ENCODE peak calls at places on chromosomes 5 and 9, in four cellular contexts. T is WTC11, V is HepG2, S is K562. R is an unnamed sample.

GRCh38 chr9:37840560-37841194 is 40.1 kb downstream of the DCAF10 start:
- DNase-seq in T (no peak), V (no peak), S (peak; percentile 34), R (no peak)

GRCh38 chr5:61768692-61769281 is 436.7 kb downstream of the ZSWIM6 start:
- DNase-seq in T (peak; percentile 79), V (peak; percentile 70), S (peak; percentile 52), R (peak; percentile 70)

GRCh38 chr9:96022445-96023031 is 147.0 kb downstream of the ERCC6L2 start:
- DNase-seq in T (peak; percentile 60), V (no peak), S (peak; percentile 70), R (no peak)

GRCh38 chr5:171306785-171307591 is 2.1 kb upstream of the TLX3 start:
- DNase-seq in T (peak; percentile 61), V (no peak), S (no peak), R (no peak)

GRCh38 chr9:75891277-75892167 is 1.0 kb downstream of the PCSK5 start:
- DNase-seq in T (peak; percentile 40), V (no peak), S (peak; percentile 9), R (peak; percentile 13)

GRCh38 chr9:3517377-3518048 is 8.3 kb downstream of the RFX3 start:
- DNase-seq in T (no peak), V (no peak), S (no peak), R (no peak)

GRCh38 chr9:36793277-36793676 is 220.6 kb downstream of the MELK start:
- DNase-seq in T (peak; percentile 63), V (no peak), S (peak; percentile 41), R (peak; percentile 34)

GRCh38 chr5:59532979-59533729 is 360.4 kb downstream of the PDE4D start:
- DNase-seq in T (no peak), V (no peak), S (no peak), R (no peak)

GRCh38 chr9:99353408-99353807 is 131.3 kb downstream of the SEC61B start:
- DNase-seq in T (no peak), V (no peak), S (no peak), R (no peak)

GRCh38 chr5:114909424-114909823 is 260.3 kb downstream of the TRIM36 start:
- DNase-seq in T (no peak), V (no peak), S (no peak), R (no peak)

GRCh38 chr9:123953601-123954011 is 23.7 kb upstream of the DENND1A start:
- DNase-seq in T (no peak), V (no peak), S (no peak), R (no peak)

GRCh38 chr9:133396952-133397351 is 20.8 kb downstream of the STKLD1 start:
- DNase-seq in T (peak; percentile 82), V (no peak), S (no peak), R (peak; percentile 48)

GRCh38 chr5:61020415-61020814 is 75.4 kb downstream of the NDUFAF2 start:
- DNase-seq in T (no peak), V (peak; percentile 5), S (no peak), R (no peak)

GRCh38 chr5:125409496-125410351 is 663.3 kb upstream of the ZNF608 start:
- DNase-seq in T (no peak), V (no peak), S (no peak), R (peak; percentile 39)

GRCh38 chr5:3320317-3320865 is 275.2 kb upstream of the IRX1 start:
- DNase-seq in T (no peak), V (no peak), S (no peak), R (no peak)

GRCh38 chr5:1420211-1421195 is 24.7 kb downstream of the SLC6A3 start:
- DNase-seq in T (peak; percentile 5), V (no peak), S (no peak), R (no peak)

GRCh38 chr5:147177125-147177840 is 57.5 kb upstream of the STK32A start:
- DNase-seq in T (no peak), V (no peak), S (no peak), R (no peak)

GRCh38 chr5:141866111-141866510 is 12.1 kb downstream of the PCDH1 start:
- DNase-seq in T (no peak), V (peak; percentile 59), S (no peak), R (no peak)

GRCh38 chr9:106820866-106821265 is 42.1 kb upstream of the ZNF462 start:
- DNase-seq in T (no peak), V (no peak), S (no peak), R (no peak)

GRCh38 chr5:66174338-66174737 is 30.2 kb downstream of the SREK1 start:
- DNase-seq in T (no peak), V (peak; percentile 3), S (no peak), R (peak; percentile 9)

GRCh38 chr5:146965781-146966659 is 87.5 kb upstream of the PPP2R2B start:
- DNase-seq in T (peak; percentile 54), V (peak; percentile 78), S (peak; percentile 70), R (peak; percentile 68)

GRCh38 chr5:149370878-149371277 is 8.2 kb downstream of the IL17B start:
- DNase-seq in T (no peak), V (no peak), S (no peak), R (no peak)

GRCh38 chr5:119949426-119949999 is 320.2 kb downstream of the FAM170A start:
- DNase-seq in T (no peak), V (no peak), S (no peak), R (no peak)

GRCh38 chr9:136769710-136770191 is 5.4 kb upstream of the LCN15 start:
- DNase-seq in T (peak; percentile 82), V (no peak), S (peak; percentile 70), R (peak; percentile 78)

GRCh38 chr5:37881359-37881758 is 41.5 kb upstream of the GDNF start:
- DNase-seq in T (no peak), V (no peak), S (no peak), R (no peak)

GRCh38 chr9:37002413-37003217 is 31.5 kb downstream of the PAX5 start:
- DNase-seq in T (no peak), V (no peak), S (no peak), R (no peak)

GRCh38 chr5:53386341-53386740 is 94.1 kb upstream of the FST start:
- DNase-seq in T (no peak), V (no peak), S (no peak), R (no peak)

GRCh38 chr9:109894921-109895758 is 115.1 kb downstream of the PALM2AKAP2 start:
- DNase-seq in T (no peak), V (no peak), S (no peak), R (no peak)

GRCh38 chr5:131164931-131165727 is at the start of gene HINT1:
- DNase-seq in T (peak; percentile 95), V (peak; percentile 82), S (peak; percentile 94), R (peak; percentile 94)

GRCh38 chr9:3516667-3517330 is 9.0 kb downstream of the RFX3 start:
- DNase-seq in T (no peak), V (no peak), S (no peak), R (no peak)

GRCh38 chr9:91781906-91782305 is 168.1 kb downstream of the ROR2 start:
- DNase-seq in T (no peak), V (no peak), S (no peak), R (no peak)

GRCh38 chr9:135749171-135750045 is 47.4 kb downstream of the KCNT1 start:
- DNase-seq in T (no peak), V (no peak), S (no peak), R (no peak)

GRCh38 chr5:145117285-145117684 is 717.9 kb downstream of the PRELID2 start:
- DNase-seq in T (no peak), V (no peak), S (no peak), R (no peak)

GRCh38 chr5:9497347-9497746 is 48.5 kb downstream of the SEMA5A start:
- DNase-seq in T (no peak), V (no peak), S (no peak), R (no peak)

GRCh38 chr5:98827161-98827560 is 53.7 kb downstream of the RGMB start:
- DNase-seq in T (no peak), V (peak; percentile 32), S (peak; percentile 29), R (peak; percentile 39)

GRCh38 chr9:7879551-7880245 is 80.1 kb upstream of the DMAC1 start:
- DNase-seq in T (peak; percentile 44), V (no peak), S (no peak), R (no peak)

DNA sequence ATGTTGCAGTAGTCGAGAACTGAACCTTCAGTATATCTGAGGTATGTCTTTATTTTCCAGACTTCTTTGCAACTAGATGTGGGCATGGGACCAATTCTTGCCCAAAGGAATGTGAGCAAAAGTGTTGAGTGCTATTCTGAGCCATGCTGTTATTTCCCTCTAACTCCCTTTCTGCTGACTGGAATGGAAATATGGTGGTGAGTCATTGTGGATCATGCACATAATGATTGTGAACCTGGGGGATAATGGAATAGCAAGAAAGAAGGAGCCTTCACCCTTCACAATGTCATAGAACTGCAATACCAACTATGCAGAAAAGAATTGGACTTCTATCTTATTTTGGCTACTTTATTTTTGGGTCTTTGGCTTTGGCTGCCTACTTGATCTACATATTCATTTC is 10.3 kb upstream of the DOCK2 start:
- DNase-seq in T (no peak), V (no peak), S (no peak), R (no peak)
- TF ChIP-seq ELF4 in T (no peak), V (no peak), S (no peak), R (no peak)

DNA sequence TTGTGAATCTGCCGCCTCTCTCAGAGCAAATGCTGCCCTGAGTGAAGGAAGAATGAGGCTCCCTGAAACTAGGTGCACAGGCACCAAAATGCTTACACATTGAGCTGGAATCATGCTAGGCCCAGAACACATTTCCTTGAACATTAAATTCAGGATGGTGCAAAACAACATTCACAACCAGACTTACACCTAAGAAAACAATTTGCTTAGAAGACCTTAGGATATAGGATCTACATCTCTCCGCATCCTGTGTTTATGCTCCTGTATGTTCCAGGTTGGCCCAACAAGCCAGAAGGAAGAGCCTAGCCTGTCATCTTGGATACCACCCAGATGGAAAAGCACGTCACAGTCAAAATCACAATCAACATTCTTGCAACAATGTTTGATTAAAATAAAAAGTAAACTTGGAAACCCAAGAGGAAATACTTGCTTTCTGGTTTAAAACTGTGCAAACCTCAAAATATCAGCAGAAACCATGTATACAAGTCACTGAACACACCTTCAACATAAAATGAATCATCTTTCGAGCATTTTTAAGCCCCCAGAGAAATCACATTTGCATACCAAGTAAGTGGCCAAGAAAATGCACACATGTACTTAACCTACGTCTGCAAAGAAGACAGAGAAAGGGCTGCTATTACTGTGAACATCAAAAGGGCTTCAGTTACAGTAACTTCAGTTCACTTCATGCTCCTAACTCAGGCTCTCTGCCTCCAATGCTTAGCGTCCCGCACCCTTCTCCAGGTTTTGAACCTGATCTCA is 1.6 kb downstream of the ENC1 start:
- DNase-seq in T (no peak), V (no peak), S (no peak), R (no peak)
- TF ChIP-seq ELF4 in T (no peak), V (no peak), S (no peak), R (no peak)

DNA sequence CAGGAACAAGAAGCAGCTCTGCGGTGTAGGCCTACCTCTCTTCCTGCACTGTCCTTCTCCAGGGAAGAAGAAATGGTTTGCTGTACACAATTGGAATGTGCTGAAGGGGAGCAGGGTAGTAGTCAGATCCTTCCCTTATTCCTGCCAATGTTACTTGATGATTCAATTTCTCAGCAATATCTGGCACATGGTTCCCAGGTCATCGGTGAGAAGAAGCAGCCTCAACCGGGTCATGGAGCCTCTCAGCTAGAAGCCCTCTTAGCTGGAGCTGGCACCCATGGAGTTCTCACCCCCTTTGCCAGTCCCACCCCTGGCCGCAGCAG is 36.9 kb downstream of the ACTBL2 start:
- DNase-seq in T (no peak), V (no peak), S (no peak), R (no peak)
- TF ChIP-seq ELF4 in T (no peak), V (no peak), S (no peak), R (no peak)

GRCh38 chr5:110161162-110161561 is 471.4 kb downstream of the MAN2A1 start:
- DNase-seq in T (no peak), V (no peak), S (no peak), R (no peak)
- TF ChIP-seq ELF4 in T (no peak), V (no peak), S (no peak), R (no peak)

GRCh38 chr5:176904276-176904675 is 5.1 kb upstream of the HK3 start:
- DNase-seq in T (no peak), V (no peak), S (no peak), R (no peak)
- TF ChIP-seq ELF4 in T (no peak), V (no peak), S (no peak), R (no peak)

R was measured in HEK293T.